ENCODE peak calls at places on chromosomes 3 and 15, in eight cellular contexts. One of them, this sample, is unnamed.

GRCh38 chr3:194259982-194260856 is 90.9 kb downstream of the CPN2 start:
- DNase-seq in hypothalamus: no peak
- DNase-seq in stimulated activated CD4-positive, alpha-beta T cell treated with anti-CD3 and anti-CD28 coated beads, Interleukin-4, amount 100 ng/mL, for 24 hours: no peak
- DNase-seq in AG08396: no peak
- DNase-seq in HT-29: no peak
- DNase-seq in stimulated activated CD8-positive, alpha-beta memory T cell treated with anti-CD3 and anti-CD28 coated beads, Interleukin-12 subunit alpha, Interleukin-12 subunit beta, amount 100 ng/mL, for 4 hours: no peak
- DNase-seq in WTC11: no peak
- DNase-seq in HCT116: no peak
- DNase-seq in this sample: no peak

GRCh38 chr3:43866529-43867353 is 176.0 kb downstream of the ABHD5 start:
- DNase-seq in hypothalamus: no peak
- DNase-seq in stimulated activated CD4-positive, alpha-beta T cell treated with anti-CD3 and anti-CD28 coated beads, Interleukin-4, amount 100 ng/mL, for 24 hours: no peak
- DNase-seq in AG08396: peak
- DNase-seq in HT-29: no peak
- DNase-seq in stimulated activated CD8-positive, alpha-beta memory T cell treated with anti-CD3 and anti-CD28 coated beads, Interleukin-12 subunit alpha, Interleukin-12 subunit beta, amount 100 ng/mL, for 4 hours: no peak
- DNase-seq in WTC11: no peak
- DNase-seq in HCT116: no peak
- DNase-seq in this sample: no peak

GRCh38 chr3:54870423-54870822 is 57.4 kb downstream of the LRTM1 start:
- DNase-seq in hypothalamus: no peak
- DNase-seq in stimulated activated CD4-positive, alpha-beta T cell treated with anti-CD3 and anti-CD28 coated beads, Interleukin-4, amount 100 ng/mL, for 24 hours: no peak
- DNase-seq in AG08396: peak
- DNase-seq in HT-29: peak
- DNase-seq in stimulated activated CD8-positive, alpha-beta memory T cell treated with anti-CD3 and anti-CD28 coated beads, Interleukin-12 subunit alpha, Interleukin-12 subunit beta, amount 100 ng/mL, for 4 hours: no peak
- DNase-seq in WTC11: no peak
- DNase-seq in HCT116: no peak
- DNase-seq in this sample: no peak

GRCh38 chr3:70780790-70781189 is 468.4 kb upstream of the MDFIC2 start:
- DNase-seq in hypothalamus: no peak
- DNase-seq in stimulated activated CD4-positive, alpha-beta T cell treated with anti-CD3 and anti-CD28 coated beads, Interleukin-4, amount 100 ng/mL, for 24 hours: no peak
- DNase-seq in AG08396: no peak
- DNase-seq in HT-29: no peak
- DNase-seq in stimulated activated CD8-positive, alpha-beta memory T cell treated with anti-CD3 and anti-CD28 coated beads, Interleukin-12 subunit alpha, Interleukin-12 subunit beta, amount 100 ng/mL, for 4 hours: no peak
- DNase-seq in WTC11: no peak
- DNase-seq in HCT116: no peak
- DNase-seq in this sample: no peak

GRCh38 chr3:12449889-12450682 is 34.2 kb upstream of the TSEN2 start:
- DNase-seq in hypothalamus: no peak
- DNase-seq in stimulated activated CD4-positive, alpha-beta T cell treated with anti-CD3 and anti-CD28 coated beads, Interleukin-4, amount 100 ng/mL, for 24 hours: no peak
- DNase-seq in AG08396: no peak
- DNase-seq in HT-29: peak
- DNase-seq in stimulated activated CD8-positive, alpha-beta memory T cell treated with anti-CD3 and anti-CD28 coated beads, Interleukin-12 subunit alpha, Interleukin-12 subunit beta, amount 100 ng/mL, for 4 hours: no peak
- DNase-seq in WTC11: no peak
- DNase-seq in HCT116: no peak
- DNase-seq in this sample: no peak

GRCh38 chr3:46098319-46098761 is 71.1 kb upstream of the XCR1 start:
- DNase-seq in hypothalamus: no peak
- DNase-seq in stimulated activated CD4-positive, alpha-beta T cell treated with anti-CD3 and anti-CD28 coated beads, Interleukin-4, amount 100 ng/mL, for 24 hours: peak
- DNase-seq in AG08396: peak
- DNase-seq in HT-29: no peak
- DNase-seq in stimulated activated CD8-positive, alpha-beta memory T cell treated with anti-CD3 and anti-CD28 coated beads, Interleukin-12 subunit alpha, Interleukin-12 subunit beta, amount 100 ng/mL, for 4 hours: no peak
- DNase-seq in WTC11: no peak
- DNase-seq in HCT116: no peak
- DNase-seq in this sample: peak

GRCh38 chr15:49145651-49146609 is 9.5 kb downstream of the COPS2 start:
- DNase-seq in hypothalamus: no peak
- DNase-seq in stimulated activated CD4-positive, alpha-beta T cell treated with anti-CD3 and anti-CD28 coated beads, Interleukin-4, amount 100 ng/mL, for 24 hours: peak
- DNase-seq in AG08396: peak
- DNase-seq in HT-29: peak
- DNase-seq in stimulated activated CD8-positive, alpha-beta memory T cell treated with anti-CD3 and anti-CD28 coated beads, Interleukin-12 subunit alpha, Interleukin-12 subunit beta, amount 100 ng/mL, for 4 hours: no peak
- DNase-seq in WTC11: peak
- DNase-seq in HCT116: peak
- DNase-seq in this sample: peak

GRCh38 chr15:35394416-35394815 is 151.5 kb downstream of the DPH6 start:
- DNase-seq in hypothalamus: no peak
- DNase-seq in stimulated activated CD4-positive, alpha-beta T cell treated with anti-CD3 and anti-CD28 coated beads, Interleukin-4, amount 100 ng/mL, for 24 hours: no peak
- DNase-seq in AG08396: no peak
- DNase-seq in HT-29: no peak
- DNase-seq in stimulated activated CD8-positive, alpha-beta memory T cell treated with anti-CD3 and anti-CD28 coated beads, Interleukin-12 subunit alpha, Interleukin-12 subunit beta, amount 100 ng/mL, for 4 hours: no peak
- DNase-seq in WTC11: no peak
- DNase-seq in HCT116: no peak
- DNase-seq in this sample: no peak

GRCh38 chr15:78914027-78914764 is 30.6 kb downstream of the CTSH start:
- DNase-seq in hypothalamus: no peak
- DNase-seq in stimulated activated CD4-positive, alpha-beta T cell treated with anti-CD3 and anti-CD28 coated beads, Interleukin-4, amount 100 ng/mL, for 24 hours: no peak
- DNase-seq in AG08396: no peak
- DNase-seq in HT-29: peak
- DNase-seq in stimulated activated CD8-positive, alpha-beta memory T cell treated with anti-CD3 and anti-CD28 coated beads, Interleukin-12 subunit alpha, Interleukin-12 subunit beta, amount 100 ng/mL, for 4 hours: no peak
- DNase-seq in WTC11: peak
- DNase-seq in HCT116: no peak
- DNase-seq in this sample: no peak

GRCh38 chr3:148962513-148962912 is 28.8 kb upstream of the GYG1 start:
- DNase-seq in hypothalamus: no peak
- DNase-seq in stimulated activated CD4-positive, alpha-beta T cell treated with anti-CD3 and anti-CD28 coated beads, Interleukin-4, amount 100 ng/mL, for 24 hours: no peak
- DNase-seq in AG08396: peak
- DNase-seq in HT-29: peak
- DNase-seq in stimulated activated CD8-positive, alpha-beta memory T cell treated with anti-CD3 and anti-CD28 coated beads, Interleukin-12 subunit alpha, Interleukin-12 subunit beta, amount 100 ng/mL, for 4 hours: no peak
- DNase-seq in WTC11: peak
- DNase-seq in HCT116: peak
- DNase-seq in this sample: no peak

GRCh38 chr3:72141264-72141663 is 356.3 kb upstream of the PROK2 start:
- DNase-seq in hypothalamus: no peak
- DNase-seq in stimulated activated CD4-positive, alpha-beta T cell treated with anti-CD3 and anti-CD28 coated beads, Interleukin-4, amount 100 ng/mL, for 24 hours: no peak
- DNase-seq in AG08396: no peak
- DNase-seq in HT-29: no peak
- DNase-seq in stimulated activated CD8-positive, alpha-beta memory T cell treated with anti-CD3 and anti-CD28 coated beads, Interleukin-12 subunit alpha, Interleukin-12 subunit beta, amount 100 ng/mL, for 4 hours: no peak
- DNase-seq in WTC11: no peak
- DNase-seq in HCT116: no peak
- DNase-seq in this sample: no peak

GRCh38 chr15:74400915-74401757 is 32.6 kb downstream of the SEMA7A start:
- DNase-seq in hypothalamus: no peak
- DNase-seq in stimulated activated CD4-positive, alpha-beta T cell treated with anti-CD3 and anti-CD28 coated beads, Interleukin-4, amount 100 ng/mL, for 24 hours: peak
- DNase-seq in AG08396: no peak
- DNase-seq in HT-29: no peak
- DNase-seq in stimulated activated CD8-positive, alpha-beta memory T cell treated with anti-CD3 and anti-CD28 coated beads, Interleukin-12 subunit alpha, Interleukin-12 subunit beta, amount 100 ng/mL, for 4 hours: no peak
- DNase-seq in WTC11: no peak
- DNase-seq in HCT116: no peak
- DNase-seq in this sample: peak

GRCh38 chr3:180678231-180678630 is 1.1 kb downstream of the CCDC39 start:
- DNase-seq in hypothalamus: no peak
- DNase-seq in stimulated activated CD4-positive, alpha-beta T cell treated with anti-CD3 and anti-CD28 coated beads, Interleukin-4, amount 100 ng/mL, for 24 hours: no peak
- DNase-seq in AG08396: no peak
- DNase-seq in HT-29: no peak
- DNase-seq in stimulated activated CD8-positive, alpha-beta memory T cell treated with anti-CD3 and anti-CD28 coated beads, Interleukin-12 subunit alpha, Interleukin-12 subunit beta, amount 100 ng/mL, for 4 hours: no peak
- DNase-seq in WTC11: no peak
- DNase-seq in HCT116: no peak
- DNase-seq in this sample: no peak

GRCh38 chr15:72237286-72238224 is 6.6 kb upstream of the PKM start:
- DNase-seq in hypothalamus: peak
- DNase-seq in stimulated activated CD4-positive, alpha-beta T cell treated with anti-CD3 and anti-CD28 coated beads, Interleukin-4, amount 100 ng/mL, for 24 hours: peak
- DNase-seq in AG08396: peak
- DNase-seq in HT-29: peak
- DNase-seq in stimulated activated CD8-positive, alpha-beta memory T cell treated with anti-CD3 and anti-CD28 coated beads, Interleukin-12 subunit alpha, Interleukin-12 subunit beta, amount 100 ng/mL, for 4 hours: peak
- DNase-seq in WTC11: peak
- DNase-seq in HCT116: peak
- DNase-seq in this sample: peak

GRCh38 chr3:193827039-193827669 is 234.1 kb downstream of the OPA1 start:
- DNase-seq in hypothalamus: no peak
- DNase-seq in stimulated activated CD4-positive, alpha-beta T cell treated with anti-CD3 and anti-CD28 coated beads, Interleukin-4, amount 100 ng/mL, for 24 hours: no peak
- DNase-seq in AG08396: no peak
- DNase-seq in HT-29: peak
- DNase-seq in stimulated activated CD8-positive, alpha-beta memory T cell treated with anti-CD3 and anti-CD28 coated beads, Interleukin-12 subunit alpha, Interleukin-12 subunit beta, amount 100 ng/mL, for 4 hours: no peak
- DNase-seq in WTC11: no peak
- DNase-seq in HCT116: no peak
- DNase-seq in this sample: no peak

GRCh38 chr3:40387001-40387894 is at the start of gene ENTPD3:
- DNase-seq in hypothalamus: peak
- DNase-seq in stimulated activated CD4-positive, alpha-beta T cell treated with anti-CD3 and anti-CD28 coated beads, Interleukin-4, amount 100 ng/mL, for 24 hours: peak
- DNase-seq in AG08396: peak
- DNase-seq in HT-29: peak
- DNase-seq in stimulated activated CD8-positive, alpha-beta memory T cell treated with anti-CD3 and anti-CD28 coated beads, Interleukin-12 subunit alpha, Interleukin-12 subunit beta, amount 100 ng/mL, for 4 hours: peak
- DNase-seq in WTC11: peak
- DNase-seq in HCT116: no peak
- DNase-seq in this sample: peak

GRCh38 chr15:46080018-46080417 is 445.2 kb downstream of the SQOR start:
- DNase-seq in hypothalamus: peak
- DNase-seq in stimulated activated CD4-positive, alpha-beta T cell treated with anti-CD3 and anti-CD28 coated beads, Interleukin-4, amount 100 ng/mL, for 24 hours: no peak
- DNase-seq in AG08396: no peak
- DNase-seq in HT-29: no peak
- DNase-seq in stimulated activated CD8-positive, alpha-beta memory T cell treated with anti-CD3 and anti-CD28 coated beads, Interleukin-12 subunit alpha, Interleukin-12 subunit beta, amount 100 ng/mL, for 4 hours: no peak
- DNase-seq in WTC11: peak
- DNase-seq in HCT116: no peak
- DNase-seq in this sample: no peak

GRCh38 chr3:129121016-129121791 is 400 bp downstream of the RAB43 start:
- DNase-seq in hypothalamus: no peak
- DNase-seq in stimulated activated CD4-positive, alpha-beta T cell treated with anti-CD3 and anti-CD28 coated beads, Interleukin-4, amount 100 ng/mL, for 24 hours: peak
- DNase-seq in AG08396: no peak
- DNase-seq in HT-29: no peak
- DNase-seq in stimulated activated CD8-positive, alpha-beta memory T cell treated with anti-CD3 and anti-CD28 coated beads, Interleukin-12 subunit alpha, Interleukin-12 subunit beta, amount 100 ng/mL, for 4 hours: peak
- DNase-seq in WTC11: peak
- DNase-seq in HCT116: no peak
- DNase-seq in this sample: peak

GRCh38 chr3:172606021-172606420 is 82.8 kb upstream of the TNFSF10 start:
- DNase-seq in hypothalamus: no peak
- DNase-seq in stimulated activated CD4-positive, alpha-beta T cell treated with anti-CD3 and anti-CD28 coated beads, Interleukin-4, amount 100 ng/mL, for 24 hours: no peak
- DNase-seq in AG08396: peak
- DNase-seq in HT-29: no peak
- DNase-seq in stimulated activated CD8-positive, alpha-beta memory T cell treated with anti-CD3 and anti-CD28 coated beads, Interleukin-12 subunit alpha, Interleukin-12 subunit beta, amount 100 ng/mL, for 4 hours: no peak
- DNase-seq in WTC11: no peak
- DNase-seq in HCT116: no peak
- DNase-seq in this sample: no peak

GRCh38 chr15:25635190-25635589 is 196.4 kb upstream of the UBE3A start:
- DNase-seq in hypothalamus: no peak
- DNase-seq in stimulated activated CD4-positive, alpha-beta T cell treated with anti-CD3 and anti-CD28 coated beads, Interleukin-4, amount 100 ng/mL, for 24 hours: no peak
- DNase-seq in AG08396: no peak
- DNase-seq in HT-29: no peak
- DNase-seq in stimulated activated CD8-positive, alpha-beta memory T cell treated with anti-CD3 and anti-CD28 coated beads, Interleukin-12 subunit alpha, Interleukin-12 subunit beta, amount 100 ng/mL, for 4 hours: no peak
- DNase-seq in WTC11: no peak
- DNase-seq in HCT116: no peak
- DNase-seq in this sample: no peak

GRCh38 chr15:74867562-74868458 is 5.4 kb downstream of the SCAMP2 start:
- DNase-seq in hypothalamus: no peak
- DNase-seq in stimulated activated CD4-positive, alpha-beta T cell treated with anti-CD3 and anti-CD28 coated beads, Interleukin-4, amount 100 ng/mL, for 24 hours: no peak
- DNase-seq in AG08396: no peak
- DNase-seq in HT-29: peak
- DNase-seq in stimulated activated CD8-positive, alpha-beta memory T cell treated with anti-CD3 and anti-CD28 coated beads, Interleukin-12 subunit alpha, Interleukin-12 subunit beta, amount 100 ng/mL, for 4 hours: no peak
- DNase-seq in WTC11: no peak
- DNase-seq in HCT116: no peak
- DNase-seq in this sample: no peak

GRCh38 chr3:190048831-190049541 is 71.7 kb downstream of the P3H2 start:
- DNase-seq in hypothalamus: no peak
- DNase-seq in stimulated activated CD4-positive, alpha-beta T cell treated with anti-CD3 and anti-CD28 coated beads, Interleukin-4, amount 100 ng/mL, for 24 hours: no peak
- DNase-seq in AG08396: peak
- DNase-seq in HT-29: no peak
- DNase-seq in stimulated activated CD8-positive, alpha-beta memory T cell treated with anti-CD3 and anti-CD28 coated beads, Interleukin-12 subunit alpha, Interleukin-12 subunit beta, amount 100 ng/mL, for 4 hours: no peak
- DNase-seq in WTC11: no peak
- DNase-seq in HCT116: no peak
- DNase-seq in this sample: no peak

GRCh38 chr15:34644061-34644460 is 60.6 kb upstream of the GOLGA8B start:
- DNase-seq in hypothalamus: no peak
- DNase-seq in stimulated activated CD4-positive, alpha-beta T cell treated with anti-CD3 and anti-CD28 coated beads, Interleukin-4, amount 100 ng/mL, for 24 hours: no peak
- DNase-seq in AG08396: peak
- DNase-seq in HT-29: no peak
- DNase-seq in stimulated activated CD8-positive, alpha-beta memory T cell treated with anti-CD3 and anti-CD28 coated beads, Interleukin-12 subunit alpha, Interleukin-12 subunit beta, amount 100 ng/mL, for 4 hours: no peak
- DNase-seq in WTC11: no peak
- DNase-seq in HCT116: no peak
- DNase-seq in this sample: no peak

GRCh38 chr3:188956839-188957489 is 214.8 kb upstream of the TPRG1 start:
- DNase-seq in hypothalamus: no peak
- DNase-seq in stimulated activated CD4-positive, alpha-beta T cell treated with anti-CD3 and anti-CD28 coated beads, Interleukin-4, amount 100 ng/mL, for 24 hours: no peak
- DNase-seq in AG08396: peak
- DNase-seq in HT-29: peak
- DNase-seq in stimulated activated CD8-positive, alpha-beta memory T cell treated with anti-CD3 and anti-CD28 coated beads, Interleukin-12 subunit alpha, Interleukin-12 subunit beta, amount 100 ng/mL, for 4 hours: no peak
- DNase-seq in WTC11: no peak
- DNase-seq in HCT116: peak
- DNase-seq in this sample: no peak

GRCh38 chr3:107361633-107362032 is 15.6 kb upstream of the CCDC54 start:
- DNase-seq in hypothalamus: no peak
- DNase-seq in stimulated activated CD4-positive, alpha-beta T cell treated with anti-CD3 and anti-CD28 coated beads, Interleukin-4, amount 100 ng/mL, for 24 hours: no peak
- DNase-seq in AG08396: no peak
- DNase-seq in HT-29: no peak
- DNase-seq in stimulated activated CD8-positive, alpha-beta memory T cell treated with anti-CD3 and anti-CD28 coated beads, Interleukin-12 subunit alpha, Interleukin-12 subunit beta, amount 100 ng/mL, for 4 hours: no peak
- DNase-seq in WTC11: no peak
- DNase-seq in HCT116: no peak
- DNase-seq in this sample: no peak

GRCh38 chr15:42060477-42060763 is 33.9 kb downstream of the PLA2G4D start:
- DNase-seq in hypothalamus: no peak
- DNase-seq in stimulated activated CD4-positive, alpha-beta T cell treated with anti-CD3 and anti-CD28 coated beads, Interleukin-4, amount 100 ng/mL, for 24 hours: no peak
- DNase-seq in AG08396: no peak
- DNase-seq in HT-29: no peak
- DNase-seq in stimulated activated CD8-positive, alpha-beta memory T cell treated with anti-CD3 and anti-CD28 coated beads, Interleukin-12 subunit alpha, Interleukin-12 subunit beta, amount 100 ng/mL, for 4 hours: no peak
- DNase-seq in WTC11: no peak
- DNase-seq in HCT116: no peak
- DNase-seq in this sample: no peak

GRCh38 chr3:160629491-160629890 is 47.5 kb upstream of the ARL14 start:
- DNase-seq in hypothalamus: no peak
- DNase-seq in stimulated activated CD4-positive, alpha-beta T cell treated with anti-CD3 and anti-CD28 coated beads, Interleukin-4, amount 100 ng/mL, for 24 hours: no peak
- DNase-seq in AG08396: no peak
- DNase-seq in HT-29: no peak
- DNase-seq in stimulated activated CD8-positive, alpha-beta memory T cell treated with anti-CD3 and anti-CD28 coated beads, Interleukin-12 subunit alpha, Interleukin-12 subunit beta, amount 100 ng/mL, for 4 hours: no peak
- DNase-seq in WTC11: no peak
- DNase-seq in HCT116: no peak
- DNase-seq in this sample: no peak

GRCh38 chr3:170642882-170643601 is 57.2 kb upstream of the SLC7A14 start:
- DNase-seq in hypothalamus: peak
- DNase-seq in stimulated activated CD4-positive, alpha-beta T cell treated with anti-CD3 and anti-CD28 coated beads, Interleukin-4, amount 100 ng/mL, for 24 hours: no peak
- DNase-seq in AG08396: no peak
- DNase-seq in HT-29: no peak
- DNase-seq in stimulated activated CD8-positive, alpha-beta memory T cell treated with anti-CD3 and anti-CD28 coated beads, Interleukin-12 subunit alpha, Interleukin-12 subunit beta, amount 100 ng/mL, for 4 hours: no peak
- DNase-seq in WTC11: no peak
- DNase-seq in HCT116: no peak
- DNase-seq in this sample: no peak

GRCh38 chr15:48681274-48681840 is 35.8 kb upstream of the FBN1 start:
- DNase-seq in hypothalamus: no peak
- DNase-seq in stimulated activated CD4-positive, alpha-beta T cell treated with anti-CD3 and anti-CD28 coated beads, Interleukin-4, amount 100 ng/mL, for 24 hours: no peak
- DNase-seq in AG08396: no peak
- DNase-seq in HT-29: no peak
- DNase-seq in stimulated activated CD8-positive, alpha-beta memory T cell treated with anti-CD3 and anti-CD28 coated beads, Interleukin-12 subunit alpha, Interleukin-12 subunit beta, amount 100 ng/mL, for 4 hours: no peak
- DNase-seq in WTC11: no peak
- DNase-seq in HCT116: no peak
- DNase-seq in this sample: no peak

GRCh38 chr15:51494411-51495314 is 127.9 kb downstream of the DMXL2 start:
- DNase-seq in hypothalamus: no peak
- DNase-seq in stimulated activated CD4-positive, alpha-beta T cell treated with anti-CD3 and anti-CD28 coated beads, Interleukin-4, amount 100 ng/mL, for 24 hours: no peak
- DNase-seq in AG08396: no peak
- DNase-seq in HT-29: peak
- DNase-seq in stimulated activated CD8-positive, alpha-beta memory T cell treated with anti-CD3 and anti-CD28 coated beads, Interleukin-12 subunit alpha, Interleukin-12 subunit beta, amount 100 ng/mL, for 4 hours: no peak
- DNase-seq in WTC11: no peak
- DNase-seq in HCT116: no peak
- DNase-seq in this sample: no peak

GRCh38 chr15:99264125-99264524 is 12.8 kb downstream of the LRRC28 start:
- DNase-seq in hypothalamus: no peak
- DNase-seq in stimulated activated CD4-positive, alpha-beta T cell treated with anti-CD3 and anti-CD28 coated beads, Interleukin-4, amount 100 ng/mL, for 24 hours: no peak
- DNase-seq in AG08396: no peak
- DNase-seq in HT-29: no peak
- DNase-seq in stimulated activated CD8-positive, alpha-beta memory T cell treated with anti-CD3 and anti-CD28 coated beads, Interleukin-12 subunit alpha, Interleukin-12 subunit beta, amount 100 ng/mL, for 4 hours: no peak
- DNase-seq in WTC11: no peak
- DNase-seq in HCT116: no peak
- DNase-seq in this sample: no peak

GRCh38 chr15:88312941-88313579 is 56.5 kb upstream of the NTRK3 start:
- DNase-seq in hypothalamus: no peak
- DNase-seq in stimulated activated CD4-positive, alpha-beta T cell treated with anti-CD3 and anti-CD28 coated beads, Interleukin-4, amount 100 ng/mL, for 24 hours: no peak
- DNase-seq in AG08396: no peak
- DNase-seq in HT-29: no peak
- DNase-seq in stimulated activated CD8-positive, alpha-beta memory T cell treated with anti-CD3 and anti-CD28 coated beads, Interleukin-12 subunit alpha, Interleukin-12 subunit beta, amount 100 ng/mL, for 4 hours: no peak
- DNase-seq in WTC11: no peak
- DNase-seq in HCT116: no peak
- DNase-seq in this sample: no peak

GRCh38 chr3:38960953-38961622 is 90.7 kb downstream of the SCN11A start:
- DNase-seq in hypothalamus: no peak
- DNase-seq in stimulated activated CD4-positive, alpha-beta T cell treated with anti-CD3 and anti-CD28 coated beads, Interleukin-4, amount 100 ng/mL, for 24 hours: no peak
- DNase-seq in AG08396: peak
- DNase-seq in HT-29: peak
- DNase-seq in stimulated activated CD8-positive, alpha-beta memory T cell treated with anti-CD3 and anti-CD28 coated beads, Interleukin-12 subunit alpha, Interleukin-12 subunit beta, amount 100 ng/mL, for 4 hours: no peak
- DNase-seq in WTC11: peak
- DNase-seq in HCT116: peak
- DNase-seq in this sample: peak

GRCh38 chr3:39347586-39347876 is 18.0 kb downstream of the CCR8 start:
- DNase-seq in hypothalamus: no peak
- DNase-seq in stimulated activated CD4-positive, alpha-beta T cell treated with anti-CD3 and anti-CD28 coated beads, Interleukin-4, amount 100 ng/mL, for 24 hours: no peak
- DNase-seq in AG08396: no peak
- DNase-seq in HT-29: no peak
- DNase-seq in stimulated activated CD8-positive, alpha-beta memory T cell treated with anti-CD3 and anti-CD28 coated beads, Interleukin-12 subunit alpha, Interleukin-12 subunit beta, amount 100 ng/mL, for 4 hours: no peak
- DNase-seq in WTC11: no peak
- DNase-seq in HCT116: no peak
- DNase-seq in this sample: no peak